ENCODE peak calls at places on chromosomes 6 and 20, in seven cellular contexts. A is brain microvascular endothelial cell, B is mammary epithelial cell, Q is OCI-LY7, E is breast epithelium, K is right atrium auricular region, R is tibial nerve. Z is an unnamed sample.

GRCh38 chr20:10919549-10920140 is 245.8 kb upstream of the JAG1 start:
- DNase-seq in A (peak), B (peak), Q (no peak), E (no peak), K (no peak), R (no peak), Z (no peak)

GRCh38 chr6:39724787-39725631 is at the start of gene KIF6:
- DNase-seq in A (peak), B (peak), Q (peak), E (peak), K (peak), R (peak), Z (peak)

GRCh38 chr6:4776493-4776966 is 326 bp downstream of the CDYL start:
- DNase-seq in A (no peak), B (no peak), Q (peak), E (no peak), K (no peak), R (no peak), Z (no peak)

GRCh38 chr20:50866036-50866685 is 65.1 kb downstream of the ADNP start:
- DNase-seq in A (no peak), B (no peak), Q (no peak), E (no peak), K (no peak), R (no peak), Z (no peak)

GRCh38 chr20:38927902-38928578 is 1.8 kb downstream of the FAM83D start:
- DNase-seq in A (no peak), B (peak), Q (peak), E (no peak), K (no peak), R (no peak), Z (no peak)

GRCh38 chr6:34390531-34391013 is 1.9 kb downstream of the NUDT3 start:
- DNase-seq in A (no peak), B (no peak), Q (no peak), E (no peak), K (no peak), R (no peak), Z (no peak)

GRCh38 chr6:83867527-83868161 is 8.2 kb downstream of the CYB5R4 start:
- DNase-seq in A (peak), B (peak), Q (peak), E (no peak), K (peak), R (peak), Z (no peak)

GRCh38 chr6:10610289-10610688 is 84.1 kb downstream of the C6orf52 start:
- DNase-seq in A (no peak), B (no peak), Q (no peak), E (no peak), K (no peak), R (no peak), Z (no peak)

GRCh38 chr20:61932199-61932592 is 133.5 kb downstream of the TAF4 start:
- DNase-seq in A (no peak), B (no peak), Q (no peak), E (no peak), K (no peak), R (no peak), Z (no peak)

GRCh38 chr6:99013661-99014458 is 66.1 kb upstream of the FBXL4 start:
- DNase-seq in A (peak), B (no peak), Q (no peak), E (no peak), K (no peak), R (no peak), Z (no peak)

GRCh38 chr6:16056263-16056870 is 72.5 kb upstream of the MYLIP start:
- DNase-seq in A (no peak), B (peak), Q (no peak), E (no peak), K (no peak), R (no peak), Z (no peak)

GRCh38 chr6:168877821-168878282 is 375.8 kb downstream of the THBS2 start:
- DNase-seq in A (no peak), B (peak), Q (no peak), E (peak), K (no peak), R (no peak), Z (no peak)

GRCh38 chr20:31833931-31834521 is 11.4 kb downstream of the FOXS1 start:
- DNase-seq in A (no peak), B (no peak), Q (no peak), E (no peak), K (no peak), R (no peak), Z (no peak)

GRCh38 chr6:24472181-24472580 is 17.2 kb downstream of the GPLD1 start:
- DNase-seq in A (no peak), B (no peak), Q (no peak), E (no peak), K (no peak), R (no peak), Z (no peak)

GRCh38 chr20:19543114-19543513 is 214.9 kb upstream of the RIN2 start:
- DNase-seq in A (no peak), B (no peak), Q (no peak), E (no peak), K (no peak), R (no peak), Z (no peak)

GRCh38 chr6:167678102-167679101 is 148.3 kb upstream of the AFDN start:
- DNase-seq in A (no peak), B (no peak), Q (no peak), E (no peak), K (no peak), R (no peak), Z (peak)

GRCh38 chr6:122484760-122485159 is 13.2 kb upstream of the SERINC1 start:
- DNase-seq in A (no peak), B (no peak), Q (peak), E (no peak), K (no peak), R (no peak), Z (no peak)

GRCh38 chr20:51375561-51375960 is 167.0 kb downstream of the NFATC2 start:
- DNase-seq in A (no peak), B (no peak), Q (no peak), E (no peak), K (no peak), R (no peak), Z (no peak)

GRCh38 chr6:152059909-152060308 is 252.4 kb downstream of the ESR1 start:
- DNase-seq in A (no peak), B (no peak), Q (no peak), E (no peak), K (no peak), R (no peak), Z (no peak)

GRCh38 chr6:141212296-141212695 is 920.4 kb upstream of the GJE1 start:
- DNase-seq in A (no peak), B (peak), Q (no peak), E (no peak), K (no peak), R (no peak), Z (no peak)

GRCh38 chr6:129317931-129318820 is 391.8 kb downstream of the ARHGAP18 start:
- DNase-seq in A (peak), B (peak), Q (no peak), E (no peak), K (no peak), R (no peak), Z (no peak)

GRCh38 chr20:2304180-2304579 is 8.4 kb downstream of the TGM3 start:
- DNase-seq in A (no peak), B (no peak), Q (no peak), E (no peak), K (no peak), R (no peak), Z (no peak)

GRCh38 chr6:104268389-104268788 is 591.3 kb downstream of the HACE1 start:
- DNase-seq in A (no peak), B (no peak), Q (no peak), E (no peak), K (no peak), R (no peak), Z (no peak)

GRCh38 chr20:1622450-1622849 is 2.6 kb upstream of the SIRPB1 start:
- DNase-seq in A (no peak), B (no peak), Q (peak), E (no peak), K (no peak), R (no peak), Z (no peak)

GRCh38 chr20:43508604-43509040 is 1.1 kb downstream of the L3MBTL1 start:
- DNase-seq in A (peak), B (no peak), Q (no peak), E (no peak), K (no peak), R (no peak), Z (no peak)

GRCh38 chr6:142752348-142752747 is 192.6 kb downstream of the HIVEP2 start:
- DNase-seq in A (no peak), B (no peak), Q (no peak), E (no peak), K (no peak), R (no peak), Z (no peak)

GRCh38 chr20:33689973-33690372 is 3.8 kb upstream of the E2F1 start:
- DNase-seq in A (peak), B (no peak), Q (no peak), E (no peak), K (no peak), R (no peak), Z (no peak)

GRCh38 chr20:7790189-7790588 is 150.1 kb downstream of the HAO1 start:
- DNase-seq in A (no peak), B (peak), Q (no peak), E (no peak), K (no peak), R (no peak), Z (no peak)

GRCh38 chr6:90005048-90005827 is 111.0 kb downstream of the GJA10 start:
- DNase-seq in A (no peak), B (no peak), Q (no peak), E (no peak), K (no peak), R (peak), Z (no peak)

GRCh38 chr6:136846046-136846445 is 23.7 kb downstream of the PEX7 start:
- DNase-seq in A (peak), B (peak), Q (peak), E (no peak), K (no peak), R (peak), Z (peak)

GRCh38 chr6:93784794-93785757 is 365.7 kb upstream of the EPHA7 start:
- DNase-seq in A (peak), B (no peak), Q (no peak), E (no peak), K (no peak), R (peak), Z (no peak)

DNA sequence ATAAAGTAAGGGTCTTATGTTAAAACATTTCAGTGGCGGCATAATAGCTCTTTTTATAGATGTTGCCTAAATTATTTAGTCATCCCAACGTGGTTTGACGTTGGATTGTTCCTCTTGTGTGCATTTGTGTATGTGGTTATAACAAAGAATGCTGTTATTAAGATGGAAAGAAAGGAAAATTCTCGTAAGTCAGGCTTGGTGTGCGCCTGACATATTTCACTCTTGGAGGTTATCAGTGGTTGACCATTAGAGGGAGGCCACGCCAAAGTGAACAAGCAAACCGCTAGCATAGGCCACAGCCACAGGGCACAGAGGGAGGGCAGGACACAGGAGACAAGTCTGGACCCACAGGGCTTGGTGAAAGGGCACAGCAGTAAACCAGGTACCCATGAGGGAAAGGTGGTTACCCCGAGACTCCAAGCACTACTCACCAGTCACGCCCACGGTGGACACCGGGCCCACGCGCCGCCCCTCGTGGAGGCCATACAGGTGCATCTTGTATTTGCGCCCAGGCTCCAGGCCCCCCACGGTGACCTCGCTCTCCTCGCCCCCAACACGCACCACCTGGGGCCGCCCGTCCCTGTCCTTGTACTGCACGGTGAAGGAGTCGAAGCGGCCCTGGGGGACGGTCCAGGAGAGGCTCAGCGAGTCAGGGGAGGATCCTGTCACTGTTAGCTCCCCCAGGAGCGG is 22.9 kb downstream of the CYP21A2 start:
- DNase-seq in A (no peak), B (no peak), Q (no peak), E (no peak), K (no peak), R (no peak), Z (no peak)
- TF ChIP-seq CTCF in A (no peak), B (no peak), Q (no peak), E (no peak), K (no peak), R (no peak), Z (no peak)

DNA sequence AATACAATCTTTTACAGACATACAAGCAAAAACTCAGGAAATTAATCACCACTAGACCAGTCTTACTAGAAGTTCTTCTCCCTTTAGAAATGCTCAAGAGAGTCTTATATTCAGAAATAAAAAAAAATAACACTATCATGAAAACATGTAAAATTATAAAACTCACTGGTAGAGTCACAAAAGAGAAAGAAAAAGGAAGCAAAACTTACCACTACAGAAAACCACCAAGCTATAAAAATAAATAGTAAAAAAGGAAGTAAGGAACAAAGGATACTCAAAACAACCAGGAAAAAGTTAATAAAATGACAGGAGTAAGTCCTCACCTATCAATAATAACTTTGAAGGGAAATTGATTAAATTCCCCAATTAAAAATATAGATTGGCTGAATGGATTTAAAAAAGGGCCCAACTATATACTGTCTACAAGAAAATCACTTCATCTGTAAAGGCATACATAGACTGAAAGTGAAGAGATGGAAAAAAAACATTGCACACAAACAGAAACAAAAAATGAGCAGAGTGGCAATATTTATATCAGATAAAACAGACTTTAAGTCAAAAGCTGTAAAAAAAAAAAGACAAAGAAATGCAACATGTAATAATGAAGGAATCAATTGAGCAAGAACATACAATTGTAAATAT is 489.5 kb downstream of the KIF16B start:
- DNase-seq in A (no peak), B (no peak), Q (no peak), E (no peak), K (no peak), R (no peak), Z (no peak)
- H3K27ac ChIP-seq in A (no peak), B (no peak), Q (peak), E (no peak), K (no peak), R (no peak), Z (no peak)

GRCh38 chr20:17889226-17889625 is 79.4 kb downstream of the SNX5 start:
- DNase-seq in A (no peak), B (no peak), Q (no peak), E (no peak), K (no peak), R (no peak), Z (no peak)
- TF ChIP-seq CTCF in A (peak), B (no peak), Q (peak), E (no peak), K (no peak), R (no peak), Z (no peak)

GRCh38 chr6:49526598-49526997 is 23.9 kb upstream of the C6orf141 start:
- DNase-seq in A (no peak), B (no peak), Q (no peak), E (no peak), K (no peak), R (no peak), Z (no peak)

GRCh38 chr6:49523901-49524300 is 24.2 kb downstream of the GLYATL3 start:
- DNase-seq in A (no peak), B (no peak), Q (no peak), E (no peak), K (no peak), R (no peak), Z (no peak)

GRCh38 chr6:49524541-49524940 is 24.8 kb downstream of the GLYATL3 start:
- DNase-seq in A (no peak), B (no peak), Q (no peak), E (peak), K (no peak), R (no peak), Z (no peak)

GRCh38 chr6:49519660-49520059 is 19.9 kb downstream of the GLYATL3 start:
- DNase-seq in A (no peak), B (no peak), Q (no peak), E (no peak), K (no peak), R (no peak), Z (no peak)

DNA sequence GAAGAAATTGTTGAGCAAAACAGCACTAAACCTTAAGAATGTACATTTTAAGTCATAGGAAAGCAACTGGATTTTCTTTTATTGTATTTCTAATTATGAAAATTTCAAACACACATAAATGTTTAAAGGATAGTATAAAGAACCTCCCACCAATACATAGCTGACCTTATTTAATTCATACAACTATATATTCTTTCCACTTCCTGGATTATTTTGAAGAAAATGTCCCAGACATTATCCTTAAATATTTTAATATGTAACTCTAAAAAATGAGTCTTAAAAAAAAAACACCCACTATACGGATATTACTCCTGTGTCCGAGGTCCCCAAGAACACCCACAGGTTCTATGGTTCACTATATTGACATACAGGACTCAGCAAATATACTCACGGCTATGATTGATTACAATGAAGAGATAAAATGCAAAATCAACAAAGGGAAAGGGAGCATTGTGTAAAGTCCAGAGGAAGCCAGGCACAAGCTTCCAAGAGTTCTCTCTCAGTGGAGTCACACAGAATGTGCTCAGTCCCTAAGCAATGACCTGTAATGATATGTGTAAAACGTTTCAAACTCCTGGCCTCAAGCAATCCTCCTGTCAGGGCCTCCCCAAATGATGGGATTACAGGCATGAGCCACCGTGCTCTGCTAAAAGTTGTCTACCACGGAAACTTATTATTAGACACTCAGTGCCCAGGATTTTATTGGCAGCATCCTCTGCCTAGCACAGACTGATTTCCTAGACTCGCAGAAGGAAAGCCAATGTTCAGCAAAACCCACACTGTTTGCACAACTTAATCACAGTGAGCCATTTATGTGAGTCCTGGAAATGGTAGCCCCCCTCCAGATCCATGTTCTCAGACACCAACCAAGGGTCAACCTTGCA is 23.2 kb downstream of the GLYATL3 start:
- DNase-seq in A (no peak), B (no peak), Q (no peak), E (no peak), K (no peak), R (no peak), Z (no peak)
- H3K27ac ChIP-seq in A (no peak), B (no peak), Q (no peak), E (no peak), K (no peak), R (no peak), Z (no peak)

GRCh38 chr20:58245181-58245891 is 16.9 kb upstream of the ANKRD60 start:
- DNase-seq in A (no peak), B (no peak), Q (no peak), E (no peak), K (no peak), R (no peak), Z (no peak)

GRCh38 chr20:58245931-58246330 is 17.5 kb upstream of the ANKRD60 start:
- DNase-seq in A (no peak), B (no peak), Q (no peak), E (no peak), K (no peak), R (no peak), Z (no peak)

GRCh38 chr20:58244517-58245030 is 16.1 kb upstream of the ANKRD60 start:
- DNase-seq in A (no peak), B (no peak), Q (no peak), E (no peak), K (no peak), R (no peak), Z (no peak)

GRCh38 chr20:58243653-58244410 is 15.4 kb upstream of the ANKRD60 start:
- DNase-seq in A (peak), B (no peak), Q (no peak), E (no peak), K (no peak), R (no peak), Z (no peak)

DNA sequence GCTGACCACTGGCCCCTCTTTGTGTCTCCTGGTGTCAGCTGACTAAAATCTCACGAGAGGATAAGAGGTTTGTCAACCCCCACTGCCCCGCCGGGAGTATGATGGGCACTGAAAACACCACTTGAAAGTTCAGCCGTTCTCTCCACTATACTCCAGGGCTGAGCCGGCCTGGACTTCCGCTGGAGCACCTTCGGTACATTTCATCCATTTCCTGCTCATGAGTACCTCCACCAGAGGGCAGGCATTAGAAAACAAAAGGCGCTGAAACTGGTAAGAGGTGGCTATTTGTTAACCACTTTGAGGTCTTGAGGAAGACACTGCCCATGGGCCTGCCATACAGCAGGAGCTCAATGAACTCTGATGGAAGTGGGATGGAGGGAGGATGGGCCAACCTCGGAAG is 17.9 kb upstream of the ANKRD60 start:
- DNase-seq in A (peak), B (no peak), Q (no peak), E (no peak), K (no peak), R (no peak), Z (no peak)
- TF ChIP-seq CTCF in A (peak), B (peak), Q (peak), E (no peak), K (peak), R (no peak), Z (no peak)

GRCh38 chr6:56793938-56794337 is 151.2 kb upstream of the DST start:
- DNase-seq in A (no peak), B (no peak), Q (no peak), E (no peak), K (no peak), R (no peak), Z (no peak)
- H3K27ac ChIP-seq in A (no peak), B (no peak), Q (no peak), E (no peak), K (peak), R (peak), Z (no peak)

Z was measured in dorsolateral prefrontal cortex.